ENCODE peak calls at places on chromosome 5, in six cellular contexts. J, V, Z, M, T and G are unnamed samples.

GRCh38 chr5:112366987-112367386 is 52.1 kb downstream of the EPB41L4A start:
- DNase-seq in J (peak; percentile 11), V (no peak), Z (peak; percentile 22), M (no peak), T (peak; percentile 10), G (no peak)

GRCh38 chr5:74155501-74155900 is 485.0 kb downstream of the ENC1 start:
- DNase-seq in J (no peak), V (no peak), Z (no peak), M (no peak), T (no peak), G (no peak)

GRCh38 chr5:35849850-35850249 is 6.8 kb upstream of the IL7R start:
- DNase-seq in J (no peak), V (no peak), Z (no peak), M (no peak), T (no peak), G (no peak)

GRCh38 chr5:148401604-148402003 is 17.8 kb downstream of the FBXO38 start:
- DNase-seq in J (peak; percentile 27), V (no peak), Z (no peak), M (no peak), T (no peak), G (no peak)

GRCh38 chr5:82465235-82465634 is 187.1 kb upstream of the RPS23 start:
- DNase-seq in J (peak; percentile 12), V (no peak), Z (no peak), M (no peak), T (no peak), G (no peak)

GRCh38 chr5:2872676-2873075 is 121.2 kb upstream of the IRX2 start:
- DNase-seq in J (no peak), V (no peak), Z (no peak), M (no peak), T (no peak), G (no peak)

GRCh38 chr5:67453526-67453925 is 256.9 kb upstream of the CD180 start:
- DNase-seq in J (peak; percentile 40), V (no peak), Z (no peak), M (no peak), T (no peak), G (no peak)

GRCh38 chr5:14266171-14266570 is 123.0 kb downstream of the TRIO start:
- DNase-seq in J (no peak), V (no peak), Z (no peak), M (no peak), T (no peak), G (no peak)

GRCh38 chr5:169095410-169095772 is 205.5 kb downstream of the SLIT3 start:
- DNase-seq in J (no peak), V (no peak), Z (no peak), M (no peak), T (no peak), G (no peak)

GRCh38 chr5:126248611-126249010 is 174.6 kb upstream of the GRAMD2B start:
- DNase-seq in J (no peak), V (no peak), Z (no peak), M (no peak), T (no peak), G (no peak)

GRCh38 chr5:123094227-123094918 is 5.3 kb downstream of the PRDM6 start:
- DNase-seq in J (no peak), V (no peak), Z (no peak), M (no peak), T (no peak), G (no peak)

GRCh38 chr5:111463304-111463703 is 49.0 kb downstream of the STARD4 start:
- DNase-seq in J (no peak), V (no peak), Z (no peak), M (no peak), T (no peak), G (no peak)

GRCh38 chr5:81787843-81788242 is 36.9 kb upstream of the SSBP2 start:
- DNase-seq in J (peak; percentile 91), V (no peak), Z (no peak), M (no peak), T (no peak), G (no peak)

GRCh38 chr5:173699959-173700358 is 83.5 kb upstream of the BOD1 start:
- DNase-seq in J (no peak), V (no peak), Z (no peak), M (no peak), T (no peak), G (no peak)

GRCh38 chr5:91079037-91079436 is 304.1 kb downstream of the ARRDC3 start:
- DNase-seq in J (no peak), V (no peak), Z (no peak), M (no peak), T (no peak), G (no peak)

GRCh38 chr5:67998709-67999251 is 216.8 kb upstream of the PIK3R1 start:
- DNase-seq in J (peak; percentile 77), V (no peak), Z (peak; percentile 51), M (no peak), T (peak; percentile 32), G (no peak)

GRCh38 chr5:154878642-154879335 is 20.4 kb downstream of the CNOT8 start:
- DNase-seq in J (no peak), V (no peak), Z (no peak), M (no peak), T (no peak), G (no peak)

GRCh38 chr5:59485104-59485503 is 408.4 kb downstream of the PDE4D start:
- DNase-seq in J (no peak), V (no peak), Z (no peak), M (no peak), T (no peak), G (no peak)

GRCh38 chr5:107539163-107539445 is 131.6 kb downstream of the EFNA5 start:
- DNase-seq in J (no peak), V (no peak), Z (no peak), M (no peak), T (no peak), G (no peak)

GRCh38 chr5:124698774-124699173 is 47.7 kb downstream of the ZNF608 start:
- DNase-seq in J (no peak), V (no peak), Z (no peak), M (no peak), T (no peak), G (no peak)